ENCODE peak calls at places on chromosomes 4 and X, in ten cellular contexts. R, E, C, A, F, Y, I, H, S and D are unnamed samples. For H3K4me1, the result is how much of the 10 kb centered on the place peaks cover.

GRCh38 chr4:17447675-17448298 is 64.1 kb downstream of the QDPR start:
- DNase-seq in Y (no peak), S (no peak), H (no peak), F (no peak), I (peak), C (peak), A (peak), E (peak), R (no peak), D (no peak)

GRCh38 chr4:163988921-163989320 is 494.4 kb downstream of the TMA16 start:
- DNase-seq in R (no peak), S (no peak), C (no peak), A (no peak), E (no peak), H (no peak), I (no peak), F (no peak), Y (no peak), D (no peak)

GRCh38 chr4:187996502-187997177 is 1.1 kb downstream of the ZFP42 start:
- DNase-seq in H (no peak), I (no peak), F (no peak), E (no peak), R (no peak), Y (no peak), C (no peak), A (no peak), S (no peak), D (no peak)

GRCh38 chr4:10655968-10656367 is 28.6 kb downstream of the CLNK start:
- DNase-seq in H (no peak), Y (no peak), R (no peak), F (no peak), A (no peak), S (no peak), C (peak), I (no peak), E (no peak), D (no peak)

GRCh38 chr4:94766856-94767255 is 9.1 kb downstream of the BMPR1B start:
- DNase-seq in C (peak), Y (no peak), A (no peak), I (no peak), H (no peak), E (no peak), F (no peak), R (no peak), S (no peak), D (no peak)

GRCh38 chrX:139828037-139828436 is 104.8 kb downstream of the ATP11C start:
- DNase-seq in Y (no peak), R (no peak), H (no peak), E (no peak), S (no peak), A (no peak), F (no peak), C (peak), I (no peak), D (no peak)

GRCh38 chrX:3286196-3286920 is 60.1 kb downstream of the MXRA5 start:
- DNase-seq in R (no peak), S (no peak), H (no peak), C (peak), E (peak), F (no peak), A (no peak), Y (no peak), I (no peak), D (no peak)

GRCh38 chr4:103996637-103997036 is 276.9 kb upstream of the TACR3 start:
- DNase-seq in S (no peak), F (no peak), E (peak), R (no peak), I (no peak), C (peak), H (no peak), Y (no peak), A (peak), D (no peak)

GRCh38 chr4:147587061-147587460 is 30.1 kb upstream of the TMEM184C start:
- DNase-seq in E (no peak), F (no peak), R (no peak), S (no peak), A (no peak), C (no peak), Y (no peak), I (no peak), H (no peak), D (no peak)
- H3K4me1 ChIP-seq in E (under half), F (under half), R (under half), S (under half), A (under half), C (under half), Y (under half), I (under half), H (under half), D (under half)

GRCh38 chr4:185471235-185472062 is at the start of gene CCDC110:
- DNase-seq in C (peak), F (peak), Y (peak), S (peak), R (peak), A (peak), E (peak), I (peak), H (peak), D (peak)
- H3K27ac ChIP-seq in C (no peak), F (peak), Y (peak), S (peak), R (peak), A (peak), E (no peak), I (no peak), H (peak), D (peak)

DNA sequence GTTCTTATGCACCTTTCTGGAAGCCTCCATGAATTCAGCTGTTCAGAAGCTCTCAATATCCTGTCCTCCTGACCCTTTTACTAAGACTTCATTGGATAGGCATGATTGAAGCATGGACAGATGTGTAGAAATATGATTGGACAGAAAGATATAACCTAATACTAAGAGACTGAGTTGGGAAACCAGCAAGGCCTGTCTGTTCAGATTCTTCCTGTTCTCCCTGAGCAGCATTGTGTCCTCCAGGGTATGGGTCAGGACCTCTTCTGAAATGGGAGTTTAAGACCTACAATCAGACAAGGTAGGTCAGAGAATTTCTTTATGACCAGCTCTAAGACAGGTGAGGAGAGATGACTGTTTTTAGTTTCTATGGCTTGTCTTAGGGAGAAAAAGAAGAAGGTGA is 23.9 kb upstream of the MAGEA11 start:
- DNase-seq in F (no peak), A (no peak), R (no peak), S (no peak), H (no peak), C (no peak), Y (no peak), I (no peak), E (no peak), D (no peak)
- H3K4me1 ChIP-seq in F (under half), A (under half), R (under half), S (under half), H (under half), C (under half), Y (under half), I (under half), E (under half), D (under half)

GRCh38 chr4:129278868-129279267 is 182.9 kb downstream of the C4orf33 start:
- DNase-seq in E (no peak), A (no peak), Y (no peak), H (no peak), C (no peak), F (no peak), I (no peak), R (no peak), S (no peak), D (no peak)
- H3K27ac ChIP-seq in E (no peak), A (no peak), Y (no peak), H (no peak), C (no peak), F (no peak), I (no peak), R (no peak), S (no peak), D (no peak)

DNA sequence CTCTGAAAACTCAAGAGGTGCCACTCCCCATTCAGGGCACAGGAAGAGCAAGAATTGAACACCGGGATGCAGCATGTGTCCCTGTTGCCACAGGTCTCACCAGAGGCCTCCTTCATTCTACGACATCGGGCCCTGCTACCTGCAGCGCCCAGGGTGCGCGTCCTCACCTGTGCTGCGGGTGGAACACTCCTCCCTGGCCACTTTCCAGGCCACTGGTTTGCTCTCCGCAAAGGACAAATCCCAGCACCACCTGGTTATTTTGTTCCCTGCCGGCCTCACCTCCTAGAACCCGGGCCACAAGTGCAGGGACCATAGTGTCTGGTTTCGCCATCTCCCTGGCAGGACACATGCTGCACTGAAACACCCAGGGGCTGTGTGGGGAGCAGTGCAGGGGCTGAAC is 14.3 kb upstream of the FAM3A start:
- DNase-seq in S (no peak), Y (no peak), C (no peak), H (no peak), I (no peak), A (no peak), R (no peak), E (no peak), F (no peak), D (no peak)
- H3K4me1 ChIP-seq in S (under half), Y (under half), C (under half), H (under half), I (under half), A (under half), R (under half), E (under half), F (under half), D (under half)

GRCh38 chr4:38785041-38785790 is 2.4 kb upstream of the TLR10 start:
- DNase-seq in Y (no peak), R (no peak), C (no peak), F (no peak), I (no peak), H (no peak), A (no peak), E (no peak), S (no peak), D (no peak)

GRCh38 chr4:38787693-38788092 is 4.9 kb upstream of the TLR10 start:
- DNase-seq in C (no peak), I (no peak), H (no peak), F (no peak), E (no peak), A (no peak), R (no peak), S (no peak), Y (no peak), D (no peak)

GRCh38 chr4:38785901-38786402 is 3.2 kb upstream of the TLR10 start:
- DNase-seq in A (peak), R (no peak), C (no peak), E (no peak), I (peak), S (no peak), Y (no peak), H (peak), F (no peak), D (peak)

GRCh38 chr4:38791005-38791404 is 8.2 kb upstream of the TLR10 start:
- DNase-seq in S (no peak), F (no peak), H (no peak), I (no peak), A (no peak), E (no peak), C (no peak), R (no peak), Y (no peak), D (no peak)

DNA sequence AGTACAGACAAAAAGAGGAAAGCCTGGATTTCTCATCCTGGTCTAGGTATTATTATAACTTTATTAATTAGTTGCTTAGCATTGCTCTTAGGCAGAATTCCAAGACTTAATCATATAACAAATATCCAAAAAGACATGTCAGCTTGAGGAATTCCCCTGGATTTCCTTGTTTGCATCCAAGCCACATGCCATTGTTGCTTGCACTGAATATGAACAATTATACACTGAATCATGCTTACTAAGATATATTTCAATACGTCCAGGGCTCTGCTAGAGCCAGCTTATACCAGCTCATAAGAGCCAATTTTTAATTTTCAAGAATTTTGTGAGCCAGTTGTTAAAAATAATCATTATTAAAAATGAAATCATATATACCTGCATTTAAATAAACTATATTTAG is 5.5 kb upstream of the TLR10 start:
- DNase-seq in E (no peak), C (peak), H (no peak), I (no peak), R (no peak), Y (no peak), S (no peak), F (no peak), A (no peak), D (no peak)
- H3K27ac ChIP-seq in E (no peak), C (no peak), H (no peak), I (no peak), R (no peak), Y (no peak), S (no peak), F (no peak), A (no peak), D (no peak)